ENCODE peak calls at places on chromosomes 4 and X, in eight cellular contexts. R, M, L, G, B, D, Z and Q are unnamed samples.

GRCh38 chr4:90474484-90474883 is 347.3 kb downstream of the CCSER1 start:
- DNase-seq in R (no peak), M (no peak), L (no peak), G (no peak), B (no peak), D (no peak), Z (no peak), Q (no peak)

GRCh38 chr4:115090483-115091075 is 22.8 kb downstream of the NDST4 start:
- DNase-seq in R (no peak), M (no peak), L (peak; percentile 1), G (no peak), B (peak; percentile 5), D (no peak), Z (peak; percentile 32), Q (no peak)

GRCh38 chr4:134243742-134244713 is 42.4 kb upstream of the PABPC4L start:
- DNase-seq in R (no peak), M (no peak), L (no peak), G (no peak), B (no peak), D (no peak), Z (no peak), Q (no peak)

GRCh38 chr4:75831856-75832405 is 70.3 kb downstream of the PPEF2 start:
- DNase-seq in R (no peak), M (no peak), L (no peak), G (no peak), B (no peak), D (peak; percentile 33), Z (no peak), Q (no peak)

GRCh38 chr4:165928601-165929000 is 55.6 kb downstream of the TLL1 start:
- DNase-seq in R (no peak), M (no peak), L (no peak), G (no peak), B (no peak), D (no peak), Z (no peak), Q (no peak)

GRCh38 chrX:82412851-82413250 is 1095.2 kb upstream of the POU3F4 start:
- DNase-seq in R (no peak), M (no peak), L (no peak), G (no peak), B (no peak), D (no peak), Z (peak; percentile 1), Q (no peak)

GRCh38 chrX:74925210-74926088 is at the start of gene NEXMIF:
- DNase-seq in R (peak; percentile 48), M (no peak), L (no peak), G (no peak), B (no peak), D (peak; percentile 26), Z (no peak), Q (peak; percentile 34)

GRCh38 chr4:91340843-91341242 is 962.9 kb upstream of the GRID2 start:
- DNase-seq in R (no peak), M (no peak), L (no peak), G (no peak), B (no peak), D (no peak), Z (no peak), Q (no peak)

GRCh38 chrX:149707147-149707901 is 4.5 kb upstream of the MAGEA11 start:
- DNase-seq in R (no peak), M (no peak), L (no peak), G (no peak), B (no peak), D (no peak), Z (no peak), Q (no peak)

GRCh38 chr4:145583656-145584055 is 35.5 kb upstream of the MMAA start:
- DNase-seq in R (no peak), M (no peak), L (no peak), G (no peak), B (no peak), D (no peak), Z (no peak), Q (no peak)

GRCh38 chrX:96183843-96184242 is 500.8 kb upstream of the DIAPH2 start:
- DNase-seq in R (no peak), M (no peak), L (peak; percentile 6), G (no peak), B (no peak), D (no peak), Z (no peak), Q (no peak)

GRCh38 chr4:38663021-38663800 is 788 bp upstream of the KLF3 start:
- DNase-seq in R (peak; percentile 34), M (peak; percentile 86), L (peak; percentile 75), G (no peak), B (no peak), D (no peak), Z (no peak), Q (peak; percentile 53)

GRCh38 chr4:90174622-90175023 is 47.4 kb downstream of the CCSER1 start:
- DNase-seq in R (peak; percentile 33), M (no peak), L (no peak), G (peak; percentile 19), B (no peak), D (peak; percentile 28), Z (peak; percentile 51), Q (no peak)

GRCh38 chr4:77015390-77015789 is 60.4 kb downstream of the CCNI start:
- DNase-seq in R (no peak), M (no peak), L (no peak), G (no peak), B (no peak), D (no peak), Z (no peak), Q (no peak)

GRCh38 chr4:111959202-111959601 is 186.1 kb upstream of the FAM241A start:
- DNase-seq in R (no peak), M (no peak), L (peak; percentile 41), G (no peak), B (no peak), D (no peak), Z (peak; percentile 34), Q (no peak)

GRCh38 chrX:35617836-35618235 is 180.3 kb upstream of the MAGEB16 start:
- DNase-seq in R (no peak), M (no peak), L (no peak), G (no peak), B (no peak), D (no peak), Z (no peak), Q (no peak)

GRCh38 chr4:1727117-1728031 is 6.1 kb downstream of the TACC3 start:
- DNase-seq in R (peak; percentile 67), M (peak; percentile 78), L (peak; percentile 93), G (peak; percentile 63), B (no peak), D (peak; percentile 89), Z (no peak), Q (no peak)

GRCh38 chr4:24208691-24209090 is 318.8 kb upstream of the PPARGC1A start:
- DNase-seq in R (no peak), M (no peak), L (no peak), G (no peak), B (no peak), D (no peak), Z (no peak), Q (no peak)

GRCh38 chr4:173930329-173930967 is 353.0 kb downstream of the FBXO8 start:
- DNase-seq in R (no peak), M (no peak), L (no peak), G (no peak), B (no peak), D (no peak), Z (no peak), Q (no peak)
- TF ChIP-seq POLR2AphosphoS5 in R (no peak), M (no peak), L (no peak), G (no peak), B (no peak), D (no peak), Z (no peak), Q (no peak)

GRCh38 chr4:155377281-155377680 is 516 bp upstream of the MAP9 start:
- DNase-seq in R (no peak), M (no peak), L (no peak), G (no peak), B (no peak), D (no peak), Z (no peak), Q (no peak)

GRCh38 chr4:155371432-155372043 is 5.2 kb downstream of the MAP9 start:
- DNase-seq in R (no peak), M (no peak), L (peak; percentile 38), G (no peak), B (no peak), D (no peak), Z (peak; percentile 16), Q (no peak)

GRCh38 chr4:155376387-155377268 is at the start of gene MAP9:
- DNase-seq in R (peak; percentile 84), M (peak; percentile 72), L (peak; percentile 38), G (peak; percentile 82), B (peak; percentile 4), D (peak; percentile 95), Z (no peak), Q (peak; percentile 68)
- TF ChIP-seq POLR2A in R (no peak), M (no peak), L (no peak), G (no peak), B (no peak), D (no peak), Z (no peak), Q (no peak)

GRCh38 chr4:47577779-47578553 is 92.9 kb downstream of the ATP10D start:
- DNase-seq in R (no peak), M (no peak), L (peak; percentile 92), G (no peak), B (no peak), D (no peak), Z (no peak), Q (no peak)
- TF ChIP-seq POLR2AphosphoS5 in R (peak; percentile 12), M (no peak), L (peak; percentile 61), G (no peak), B (no peak), D (no peak), Z (no peak), Q (no peak)

DNA sequence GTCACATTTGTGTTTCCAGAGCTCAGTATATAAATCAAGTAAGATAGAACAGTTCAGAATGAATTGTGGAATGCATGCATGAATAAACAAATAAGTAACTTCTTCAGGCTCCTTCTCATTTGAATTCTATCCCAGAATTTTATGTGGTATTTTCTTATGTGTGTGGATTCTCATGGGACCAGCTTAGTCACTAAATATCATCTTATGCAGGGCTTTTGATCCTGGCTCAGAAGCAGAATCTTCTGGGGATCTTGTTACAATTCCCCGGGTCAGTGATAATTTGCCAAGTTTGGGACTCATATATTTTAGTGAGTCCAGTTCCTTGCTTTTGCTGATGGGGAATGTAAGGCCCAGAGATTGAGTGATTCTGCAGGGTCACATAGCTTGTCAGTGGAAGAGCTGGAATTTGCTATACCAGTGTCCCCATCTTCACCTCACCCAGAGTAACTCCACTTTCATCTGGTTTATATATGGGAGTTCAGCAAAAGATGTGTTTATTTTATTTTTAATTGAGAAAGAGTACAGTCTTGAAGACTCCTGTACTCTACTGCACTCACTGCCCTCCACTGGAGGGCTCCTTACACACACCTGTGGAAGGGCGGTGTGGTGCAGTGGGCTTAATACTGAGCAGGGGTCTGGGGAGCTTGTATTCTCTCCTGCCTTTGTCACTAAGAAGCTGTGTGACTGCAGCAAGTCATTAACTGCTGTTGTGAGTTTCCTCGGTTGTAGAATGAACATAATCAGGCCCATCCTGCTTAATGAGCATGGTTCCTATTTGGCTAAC is 198.2 kb upstream of the CXorf66 start:
- DNase-seq in R (no peak), M (no peak), L (no peak), G (no peak), B (no peak), D (no peak), Z (no peak), Q (no peak)
- TF ChIP-seq POLR2A in R (no peak), M (no peak), L (no peak), G (no peak), B (no peak), D (no peak), Z (no peak), Q (no peak)

GRCh38 chr4:94414907-94415306 is 36.8 kb upstream of the PDLIM5 start:
- DNase-seq in R (no peak), M (no peak), L (no peak), G (no peak), B (no peak), D (no peak), Z (no peak), Q (no peak)
- TF ChIP-seq POLR2AphosphoS5 in R (no peak), M (no peak), L (no peak), G (no peak), B (no peak), D (no peak), Z (no peak), Q (no peak)